ENCODE peak calls at places on chromosomes 12 and 14, in nine cellular contexts. R, Q, X, T, C, Z, S, D and Y are unnamed samples.

GRCh38 chr14:55746533-55746932 is 166.5 kb downstream of the KTN1 start:
- DNase-seq in R (no peak), Q (no peak), X (no peak), T (no peak), C (no peak), Z (no peak), S (no peak), D (no peak), Y (no peak)

GRCh38 chr14:75497191-75497590 is 25.1 kb upstream of the BATF start:
- DNase-seq in R (no peak), Q (no peak), X (no peak), T (no peak), C (no peak), Z (no peak), S (no peak), D (no peak), Y (no peak)

GRCh38 chr12:19192709-19193108 is 63.2 kb downstream of the PLEKHA5 start:
- DNase-seq in R (no peak), Q (no peak), X (no peak), T (no peak), C (no peak), Z (no peak), S (no peak), D (no peak), Y (no peak)

GRCh38 chr12:82740129-82741000 is 53.7 kb downstream of the TMTC2 start:
- DNase-seq in R (no peak), Q (no peak), X (no peak), T (no peak), C (peak; percentile 30), Z (no peak), S (peak; percentile 65), D (peak; percentile 56), Y (no peak)

GRCh38 chr12:6917491-6918231 is 3.3 kb downstream of the ENO2 start:
- DNase-seq in R (no peak), Q (no peak), X (no peak), T (no peak), C (no peak), Z (no peak), S (peak; percentile 58), D (no peak), Y (no peak)

GRCh38 chr12:56590237-56590830 is 39.8 kb downstream of the BAZ2A start:
- DNase-seq in R (no peak), Q (no peak), X (no peak), T (no peak), C (peak; percentile 51), Z (no peak), S (peak; percentile 40), D (peak; percentile 17), Y (no peak)

GRCh38 chr12:95815635-95816212 is 25.2 kb upstream of the NTN4 start:
- DNase-seq in R (no peak), Q (no peak), X (no peak), T (no peak), C (peak; percentile 37), Z (no peak), S (peak; percentile 64), D (peak; percentile 64), Y (peak; percentile 16)

GRCh38 chr14:69055125-69055524 is 76.0 kb upstream of the ACTN1 start:
- DNase-seq in R (no peak), Q (no peak), X (no peak), T (no peak), C (no peak), Z (no peak), S (peak; percentile 67), D (peak; percentile 91), Y (no peak)

GRCh38 chr12:54840293-54840692 is 14.0 kb upstream of the MUCL1 start:
- DNase-seq in R (no peak), Q (no peak), X (no peak), T (no peak), C (no peak), Z (no peak), S (no peak), D (no peak), Y (no peak)

GRCh38 chr12:55072093-55072492 is 52.3 kb downstream of the NEUROD4 start:
- DNase-seq in R (peak; percentile 55), Q (no peak), X (peak; percentile 25), T (peak; percentile 76), C (no peak), Z (peak; percentile 58), S (peak; percentile 13), D (peak; percentile 3), Y (no peak)

GRCh38 chr14:45089813-45090212 is 5.9 kb downstream of the PRPF39 start:
- DNase-seq in R (no peak), Q (no peak), X (no peak), T (no peak), C (no peak), Z (no peak), S (peak; percentile 43), D (peak; percentile 32), Y (no peak)

GRCh38 chr14:89503458-89503996 is 86.5 kb upstream of the FOXN3 start:
- DNase-seq in R (no peak), Q (no peak), X (no peak), T (no peak), C (no peak), Z (no peak), S (no peak), D (no peak), Y (no peak)

GRCh38 chr14:89826581-89826980 is 127.9 kb downstream of the EFCAB11 start:
- DNase-seq in R (no peak), Q (no peak), X (no peak), T (no peak), C (no peak), Z (no peak), S (peak; percentile 87), D (no peak), Y (no peak)